ENCODE peak calls at places on chromosomes 1 and 21, in eight cellular contexts. K is lower lobe of right lung; R is heart left ventricle; L is breast epithelium; T is mammary epithelial cell; F is cardiac muscle cell; G is uterus; X is CD8-positive, alpha-beta T cell. P is an unnamed sample.

GRCh38 chr1:64505944-64506658 is 36.2 kb downstream of the CACHD1 start:
- DNase-seq in K (peak; percentile 60), R (no peak), L (peak; percentile 56), T (peak; percentile 46), F (no peak), G (peak; percentile 17), X (peak; percentile 27), P (peak; percentile 70)

GRCh38 chr1:41122851-41123518 is 101.5 kb upstream of the SLFNL1 start:
- DNase-seq in K (no peak), R (no peak), L (no peak), T (peak; percentile 77), F (peak; percentile 32), G (no peak), X (no peak), P (peak; percentile 87)

GRCh38 chr1:154571244-154571963 is 3.8 kb downstream of the CHRNB2 start:
- DNase-seq in K (no peak), R (no peak), L (no peak), T (no peak), F (no peak), G (no peak), X (no peak), P (no peak)

GRCh38 chr1:7516341-7516740 is 254.8 kb upstream of the VAMP3 start:
- DNase-seq in K (peak; percentile 26), R (peak; percentile 40), L (no peak), T (no peak), F (peak; percentile 85), G (no peak), X (no peak), P (no peak)

GRCh38 chr1:211469938-211470529 is 21.9 kb downstream of the RD3 start:
- DNase-seq in K (peak; percentile 83), R (peak; percentile 75), L (peak; percentile 84), T (peak; percentile 60), F (peak; percentile 81), G (peak; percentile 75), X (peak; percentile 37), P (peak; percentile 38)

GRCh38 chr1:15951341-15952153 is 24.4 kb downstream of the ZBTB17 start:
- DNase-seq in K (no peak), R (no peak), L (no peak), T (no peak), F (no peak), G (no peak), X (peak; percentile 44), P (no peak)

GRCh38 chr1:30444850-30445249 is 278.5 kb downstream of the MATN1 start:
- DNase-seq in K (no peak), R (no peak), L (no peak), T (peak; percentile 19), F (no peak), G (no peak), X (no peak), P (no peak)

GRCh38 chr1:6359568-6360496 is 33.7 kb downstream of the ACOT7 start:
- DNase-seq in K (peak; percentile 85), R (peak; percentile 66), L (peak; percentile 54), T (peak; percentile 73), F (peak; percentile 56), G (peak; percentile 76), X (peak; percentile 34), P (no peak)

GRCh38 chr1:81702903-81703302 is 97.8 kb upstream of the ADGRL2 start:
- DNase-seq in K (no peak), R (no peak), L (no peak), T (peak; percentile 95), F (no peak), G (no peak), X (no peak), P (peak; percentile 83)

GRCh38 chr21:28991861-28992525 is 684 bp downstream of the LTN1 start:
- DNase-seq in K (no peak), R (no peak), L (no peak), T (peak; percentile 46), F (peak; percentile 2), G (no peak), X (no peak), P (no peak)

GRCh38 chr1:67792756-67793475 is 40.4 kb downstream of the GNG12 start:
- DNase-seq in K (no peak), R (no peak), L (no peak), T (no peak), F (no peak), G (no peak), X (no peak), P (no peak)
- H3K4me1 ChIP-seq in K (peaks cover 35% of the 10 kb centered on the region), R (peaks cover 40% of the 10 kb centered on the region), L (no peaks in the 10 kb centered on the region), T (peaks cover 19% of the 10 kb centered on the region), F (peaks cover 38% of the 10 kb centered on the region), G (peaks cover 9% of the 10 kb centered on the region), X (no peaks in the 10 kb centered on the region), P (peaks cover 23% of the 10 kb centered on the region)

GRCh38 chr1:33430751-33431593 is at the start of gene PHC2:
- DNase-seq in K (peak; percentile 99), R (peak; percentile 97), L (peak; percentile 98), T (peak; percentile 97), F (peak; percentile 99), G (peak; percentile 96), X (peak; percentile 90), P (peak; percentile 87)
- TF ChIP-seq CTCF in K (peak; percentile 37), R (peak; percentile 60), L (peak; percentile 13), T (no peak), F (peak; percentile 20), G (peak; percentile 58), X (no peak), P (peak; percentile 73)

GRCh38 chr1:109477821-109478220 is 5.9 kb upstream of the ATXN7L2 start:
- DNase-seq in K (no peak), R (peak; percentile 9), L (no peak), T (no peak), F (no peak), G (no peak), X (no peak), P (no peak)

GRCh38 chr1:109472779-109473178 is 6.4 kb downstream of the SYPL2 start:
- DNase-seq in K (no peak), R (no peak), L (no peak), T (no peak), F (no peak), G (no peak), X (no peak), P (no peak)

GRCh38 chr1:109476825-109477224 is 6.9 kb upstream of the ATXN7L2 start:
- DNase-seq in K (no peak), R (peak; percentile 7), L (no peak), T (no peak), F (no peak), G (no peak), X (no peak), P (no peak)

GRCh38 chr1:109475261-109475660 is 8.4 kb upstream of the ATXN7L2 start:
- DNase-seq in K (no peak), R (peak; percentile 8), L (no peak), T (no peak), F (no peak), G (no peak), X (no peak), P (no peak)

GRCh38 chr1:109474697-109475096 is 8.4 kb downstream of the SYPL2 start:
- DNase-seq in K (no peak), R (peak; percentile 21), L (no peak), T (no peak), F (no peak), G (no peak), X (no peak), P (no peak)
- H3K27me3 ChIP-seq in K (peaks cover 24% of the 10 kb centered on the region), R (no peaks in the 10 kb centered on the region), L (no peaks in the 10 kb centered on the region), T (peaks cover 5% of the 10 kb centered on the region), F (no peaks in the 10 kb centered on the region), G (no peaks in the 10 kb centered on the region), X (no peaks in the 10 kb centered on the region), P (peaks cover 25% of the 10 kb centered on the region)

GRCh38 chr1:226062558-226063361 is at the start of gene H3-3A:
- DNase-seq in K (peak; percentile 98), R (peak; percentile 99), L (peak; percentile 98), T (peak; percentile 92), F (peak; percentile 98), G (peak; percentile 99), X (peak; percentile 99), P (peak; percentile 83)

GRCh38 chr1:226064816-226065248 is 2.3 kb downstream of the H3-3A start:
- DNase-seq in K (no peak), R (peak; percentile 41), L (peak; percentile 42), T (peak; percentile 59), F (peak; percentile 58), G (peak; percentile 32), X (peak; percentile 27), P (peak; percentile 64)

GRCh38 chr1:226061793-226062557 is 541 bp upstream of the H3-3A start:
- DNase-seq in K (peak; percentile 88), R (peak; percentile 85), L (peak; percentile 69), T (peak; percentile 76), F (peak; percentile 90), G (peak; percentile 78), X (peak; percentile 42), P (peak; percentile 55)

GRCh38 chr1:226064168-226064815 is 1.8 kb downstream of the H3-3A start:
- DNase-seq in K (no peak), R (no peak), L (no peak), T (peak; percentile 39), F (no peak), G (no peak), X (no peak), P (peak; percentile 31)

GRCh38 chr1:226063362-226064167 is 1.0 kb downstream of the H3-3A start:
- DNase-seq in K (peak; percentile 53), R (peak; percentile 62), L (peak; percentile 54), T (peak; percentile 35), F (peak; percentile 71), G (peak; percentile 51), X (peak; percentile 36), P (peak; percentile 35)
- H3K4me1 ChIP-seq in K (peaks cover 57% of the 10 kb centered on the region), R (peaks cover 53% of the 10 kb centered on the region), L (peaks cover 21% of the 10 kb centered on the region), T (peaks cover 19% of the 10 kb centered on the region), F (peaks cover 31% of the 10 kb centered on the region), G (peaks cover 11% of the 10 kb centered on the region), X (peaks cover 51% of the 10 kb centered on the region), P (peaks cover 6% of the 10 kb centered on the region)

GRCh38 chr1:207259391-207259790 is 62.1 kb upstream of the CD55 start:
- DNase-seq in K (no peak), R (no peak), L (no peak), T (peak; percentile 29), F (no peak), G (no peak), X (no peak), P (no peak)
- TF ChIP-seq CTCF in K (peak; percentile 52), R (peak; percentile 41), L (peak; percentile 43), T (peak; percentile 41), F (peak; percentile 56), G (no peak), X (no peak), P (peak; percentile 64)

GRCh38 chr1:118988186-118989005 is at the start of gene TBX15:
- DNase-seq in K (no peak), R (no peak), L (no peak), T (no peak), F (no peak), G (no peak), X (no peak), P (no peak)
- H3K27me3 ChIP-seq in K (peaks cover 100% of the 10 kb centered on the region), R (peaks cover 95% of the 10 kb centered on the region), L (no peaks in the 10 kb centered on the region), T (peaks cover 35% of the 10 kb centered on the region), F (peaks cover 100% of the 10 kb centered on the region), G (peaks cover 95% of the 10 kb centered on the region), X (peaks cover 33% of the 10 kb centered on the region), P (peaks cover 100% of the 10 kb centered on the region)